ENCODE peak calls at places on chromosome 18, in ten cellular contexts. One of them, this sample, is unnamed.

GRCh38 chr18:634551-635045 is 22.9 kb upstream of the TYMS start:
- DNase-seq in A549: no peak
- DNase-seq in GM13976: no peak
- DNase-seq in uterus: no peak
- DNase-seq in lung: no peak
- DNase-seq in spleen: no peak
- DNase-seq in endothelial cell: no peak
- DNase-seq in progenitor cell of endocrine pancreas: no peak
- DNase-seq in PC-3: peak; percentile 51
- DNase-seq in esophagus muscularis mucosa: no peak
- DNase-seq in this sample: no peak

GRCh38 chr18:10010611-10011015 is 96.8 kb downstream of the VAPA start:
- DNase-seq in A549: peak; percentile 3
- DNase-seq in GM13976: no peak
- DNase-seq in uterus: peak; percentile 87
- DNase-seq in lung: peak; percentile 54
- DNase-seq in spleen: no peak
- DNase-seq in endothelial cell: no peak
- DNase-seq in progenitor cell of endocrine pancreas: no peak
- DNase-seq in PC-3: peak; percentile 8
- DNase-seq in esophagus muscularis mucosa: no peak
- DNase-seq in this sample: no peak

GRCh38 chr18:80243204-80243603 is 4.1 kb downstream of the PARD6G start:
- DNase-seq in A549: no peak
- DNase-seq in GM13976: no peak
- DNase-seq in uterus: no peak
- DNase-seq in lung: peak; percentile 24
- DNase-seq in spleen: no peak
- DNase-seq in endothelial cell: no peak
- DNase-seq in progenitor cell of endocrine pancreas: no peak
- DNase-seq in PC-3: no peak
- DNase-seq in esophagus muscularis mucosa: no peak
- DNase-seq in this sample: no peak

GRCh38 chr18:55433688-55434087 is 154.3 kb downstream of the TCF4 start:
- DNase-seq in A549: no peak
- DNase-seq in GM13976: no peak
- DNase-seq in uterus: no peak
- DNase-seq in lung: no peak
- DNase-seq in spleen: no peak
- DNase-seq in endothelial cell: no peak
- DNase-seq in progenitor cell of endocrine pancreas: no peak
- DNase-seq in PC-3: no peak
- DNase-seq in esophagus muscularis mucosa: no peak
- DNase-seq in this sample: no peak

GRCh38 chr18:13608791-13609552 is 117.4 kb downstream of the FAM210A start:
- DNase-seq in A549: no peak
- DNase-seq in GM13976: no peak
- DNase-seq in uterus: no peak
- DNase-seq in lung: no peak
- DNase-seq in spleen: peak; percentile 72
- DNase-seq in endothelial cell: no peak
- DNase-seq in progenitor cell of endocrine pancreas: no peak
- DNase-seq in PC-3: no peak
- DNase-seq in esophagus muscularis mucosa: peak; percentile 24
- DNase-seq in this sample: no peak

GRCh38 chr18:54606835-54607212 is 15.8 kb downstream of the DYNAP start:
- DNase-seq in A549: no peak
- DNase-seq in GM13976: no peak
- DNase-seq in uterus: no peak
- DNase-seq in lung: no peak
- DNase-seq in spleen: no peak
- DNase-seq in endothelial cell: no peak
- DNase-seq in progenitor cell of endocrine pancreas: no peak
- DNase-seq in PC-3: no peak
- DNase-seq in esophagus muscularis mucosa: no peak
- DNase-seq in this sample: no peak

GRCh38 chr18:72675394-72675793 is 131.3 kb upstream of the CBLN2 start:
- DNase-seq in A549: no peak
- DNase-seq in GM13976: no peak
- DNase-seq in uterus: no peak
- DNase-seq in lung: no peak
- DNase-seq in spleen: no peak
- DNase-seq in endothelial cell: no peak
- DNase-seq in progenitor cell of endocrine pancreas: no peak
- DNase-seq in PC-3: no peak
- DNase-seq in esophagus muscularis mucosa: no peak
- DNase-seq in this sample: no peak

GRCh38 chr18:46577546-46577945 is 79.5 kb downstream of the LOXHD1 start:
- DNase-seq in A549: no peak
- DNase-seq in GM13976: no peak
- DNase-seq in uterus: no peak
- DNase-seq in lung: peak; percentile 23
- DNase-seq in spleen: no peak
- DNase-seq in endothelial cell: no peak
- DNase-seq in progenitor cell of endocrine pancreas: no peak
- DNase-seq in PC-3: no peak
- DNase-seq in esophagus muscularis mucosa: peak; percentile 21
- DNase-seq in this sample: peak; percentile 68

GRCh38 chr18:61992285-61992684 is 99.5 kb upstream of the RNF152 start:
- DNase-seq in A549: no peak
- DNase-seq in GM13976: no peak
- DNase-seq in uterus: no peak
- DNase-seq in lung: no peak
- DNase-seq in spleen: no peak
- DNase-seq in endothelial cell: no peak
- DNase-seq in progenitor cell of endocrine pancreas: no peak
- DNase-seq in PC-3: peak; percentile 86
- DNase-seq in esophagus muscularis mucosa: no peak
- DNase-seq in this sample: no peak

GRCh38 chr18:55981712-55982475 is 393.9 kb upstream of the TCF4 start:
- DNase-seq in A549: no peak
- DNase-seq in GM13976: no peak
- DNase-seq in uterus: no peak
- DNase-seq in lung: no peak
- DNase-seq in spleen: no peak
- DNase-seq in endothelial cell: no peak
- DNase-seq in progenitor cell of endocrine pancreas: no peak
- DNase-seq in PC-3: no peak
- DNase-seq in esophagus muscularis mucosa: no peak
- DNase-seq in this sample: no peak

GRCh38 chr18:50788284-50788683 is 31.5 kb downstream of the MRO start:
- DNase-seq in A549: no peak
- DNase-seq in GM13976: no peak
- DNase-seq in uterus: no peak
- DNase-seq in lung: no peak
- DNase-seq in spleen: no peak
- DNase-seq in endothelial cell: no peak
- DNase-seq in progenitor cell of endocrine pancreas: no peak
- DNase-seq in PC-3: no peak
- DNase-seq in esophagus muscularis mucosa: no peak
- DNase-seq in this sample: no peak

GRCh38 chr18:37471619-37472018 is 94.0 kb downstream of the CELF4 start:
- DNase-seq in A549: no peak
- DNase-seq in GM13976: no peak
- DNase-seq in uterus: no peak
- DNase-seq in lung: no peak
- DNase-seq in spleen: no peak
- DNase-seq in endothelial cell: no peak
- DNase-seq in progenitor cell of endocrine pancreas: no peak
- DNase-seq in PC-3: no peak
- DNase-seq in esophagus muscularis mucosa: no peak
- DNase-seq in this sample: no peak

GRCh38 chr18:1585881-1586488 is 681.3 kb downstream of the ADCYAP1 start:
- DNase-seq in A549: peak; percentile 13
- DNase-seq in GM13976: peak; percentile 14
- DNase-seq in uterus: no peak
- DNase-seq in lung: no peak
- DNase-seq in spleen: no peak
- DNase-seq in endothelial cell: no peak
- DNase-seq in progenitor cell of endocrine pancreas: no peak
- DNase-seq in PC-3: peak; percentile 69
- DNase-seq in esophagus muscularis mucosa: no peak
- DNase-seq in this sample: no peak

DNA sequence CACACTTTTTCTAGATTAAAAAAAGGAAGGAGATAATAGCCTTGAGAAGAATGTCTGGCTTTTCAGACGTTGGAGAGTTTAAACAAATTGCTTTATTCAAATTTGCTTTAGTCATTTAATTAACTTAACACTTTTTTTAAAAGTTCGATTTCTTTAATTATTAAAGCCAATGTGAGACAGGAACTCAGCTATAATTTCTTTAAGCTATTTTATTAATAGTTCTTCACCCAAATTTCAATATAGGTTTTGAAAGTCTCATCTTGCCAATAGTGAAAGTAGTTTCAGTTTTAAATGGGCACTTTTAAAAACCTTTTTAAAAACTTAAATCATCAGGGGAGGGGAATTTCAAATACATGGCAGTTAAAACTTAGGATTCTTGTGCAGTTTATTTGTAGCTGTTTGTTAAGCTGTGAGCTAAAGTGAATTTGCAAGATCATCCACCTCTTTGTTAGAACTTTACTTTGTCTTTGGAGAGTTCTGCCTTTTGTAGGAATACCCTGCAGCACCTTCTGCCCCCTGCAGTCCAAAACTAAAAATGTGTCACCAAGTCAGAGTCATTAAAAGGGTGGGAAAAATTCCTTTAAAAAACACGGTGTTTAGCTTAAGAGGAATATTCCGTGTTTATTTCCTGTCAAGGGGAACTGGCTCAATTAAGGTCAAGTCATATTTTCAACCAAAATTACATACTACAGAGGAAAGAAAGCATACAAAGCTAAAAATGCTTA is 4.6 kb downstream of the TGIF1 start:
- DNase-seq in A549: peak; percentile 80
- DNase-seq in GM13976: peak; percentile 42
- DNase-seq in uterus: peak; percentile 40
- DNase-seq in lung: no peak
- DNase-seq in spleen: no peak
- DNase-seq in endothelial cell: peak; percentile 47
- DNase-seq in progenitor cell of endocrine pancreas: no peak
- DNase-seq in PC-3: peak; percentile 76
- DNase-seq in esophagus muscularis mucosa: peak; percentile 82
- DNase-seq in this sample: no peak
- TF ChIP-seq CTCF in A549: peak; percentile 53
- TF ChIP-seq CTCF in GM13976: peak; percentile 64
- TF ChIP-seq CTCF in uterus: peak; percentile 63
- TF ChIP-seq CTCF in lung: peak; percentile 34
- TF ChIP-seq CTCF in spleen: peak; percentile 34
- TF ChIP-seq CTCF in endothelial cell: peak; percentile 79
- TF ChIP-seq CTCF in progenitor cell of endocrine pancreas: peak; percentile 78
- TF ChIP-seq CTCF in PC-3: peak; percentile 83
- TF ChIP-seq CTCF in esophagus muscularis mucosa: peak; percentile 71
- TF ChIP-seq CTCF in this sample: peak; percentile 79

DNA sequence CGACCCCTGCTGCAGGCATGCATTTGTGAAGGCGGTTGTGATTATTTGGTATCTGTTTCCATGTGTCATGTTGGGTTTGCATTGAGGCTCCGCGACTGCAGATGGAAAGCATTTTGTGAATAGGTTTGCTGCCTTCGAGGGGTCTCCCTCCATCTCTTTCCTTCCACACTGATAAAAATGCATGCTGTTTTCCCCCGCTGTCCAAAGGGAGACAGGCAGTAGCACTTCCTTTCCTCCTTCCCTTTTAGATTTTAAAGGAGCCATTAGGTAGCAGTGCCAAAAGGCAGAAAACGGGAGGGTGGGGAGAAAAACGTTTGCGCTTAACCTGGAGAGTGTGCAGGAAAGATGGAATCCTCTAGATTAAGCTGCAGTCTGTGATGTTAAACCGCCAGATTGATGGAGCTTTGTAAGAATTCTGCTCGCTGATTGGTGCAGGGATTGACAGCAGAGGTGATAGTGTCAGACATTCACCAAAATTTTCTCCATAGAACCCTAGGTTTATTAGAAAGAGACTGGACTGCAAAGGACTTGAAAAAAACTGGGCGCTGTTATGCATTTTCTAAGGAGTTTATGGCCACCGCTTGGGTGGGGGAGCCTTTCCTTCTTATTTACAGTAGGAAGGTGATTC is 653 bp downstream of the MAPRE2 start:
- DNase-seq in A549: no peak
- DNase-seq in GM13976: no peak
- DNase-seq in uterus: no peak
- DNase-seq in lung: no peak
- DNase-seq in spleen: no peak
- DNase-seq in endothelial cell: no peak
- DNase-seq in progenitor cell of endocrine pancreas: no peak
- DNase-seq in PC-3: no peak
- DNase-seq in esophagus muscularis mucosa: no peak
- DNase-seq in this sample: no peak
- TF ChIP-seq CTCF in A549: no peak
- TF ChIP-seq CTCF in GM13976: no peak
- TF ChIP-seq CTCF in uterus: no peak
- TF ChIP-seq CTCF in lung: no peak
- TF ChIP-seq CTCF in spleen: no peak
- TF ChIP-seq CTCF in endothelial cell: no peak
- TF ChIP-seq CTCF in progenitor cell of endocrine pancreas: peak; percentile 29
- TF ChIP-seq CTCF in PC-3: no peak
- TF ChIP-seq CTCF in esophagus muscularis mucosa: no peak
- TF ChIP-seq CTCF in this sample: no peak

GRCh38 chr18:63515279-63515678 is 26.9 kb upstream of the SERPINB12 start:
- DNase-seq in A549: no peak
- DNase-seq in GM13976: no peak
- DNase-seq in uterus: no peak
- DNase-seq in lung: no peak
- DNase-seq in spleen: no peak
- DNase-seq in endothelial cell: no peak
- DNase-seq in progenitor cell of endocrine pancreas: no peak
- DNase-seq in PC-3: no peak
- DNase-seq in esophagus muscularis mucosa: no peak
- DNase-seq in this sample: no peak
- TF ChIP-seq CTCF in A549: no peak
- TF ChIP-seq CTCF in GM13976: no peak
- TF ChIP-seq CTCF in uterus: no peak
- TF ChIP-seq CTCF in lung: no peak
- TF ChIP-seq CTCF in spleen: no peak
- TF ChIP-seq CTCF in endothelial cell: peak; percentile 66
- TF ChIP-seq CTCF in progenitor cell of endocrine pancreas: peak; percentile 55
- TF ChIP-seq CTCF in PC-3: peak; percentile 28
- TF ChIP-seq CTCF in esophagus muscularis mucosa: no peak
- TF ChIP-seq CTCF in this sample: peak; percentile 18

DNA sequence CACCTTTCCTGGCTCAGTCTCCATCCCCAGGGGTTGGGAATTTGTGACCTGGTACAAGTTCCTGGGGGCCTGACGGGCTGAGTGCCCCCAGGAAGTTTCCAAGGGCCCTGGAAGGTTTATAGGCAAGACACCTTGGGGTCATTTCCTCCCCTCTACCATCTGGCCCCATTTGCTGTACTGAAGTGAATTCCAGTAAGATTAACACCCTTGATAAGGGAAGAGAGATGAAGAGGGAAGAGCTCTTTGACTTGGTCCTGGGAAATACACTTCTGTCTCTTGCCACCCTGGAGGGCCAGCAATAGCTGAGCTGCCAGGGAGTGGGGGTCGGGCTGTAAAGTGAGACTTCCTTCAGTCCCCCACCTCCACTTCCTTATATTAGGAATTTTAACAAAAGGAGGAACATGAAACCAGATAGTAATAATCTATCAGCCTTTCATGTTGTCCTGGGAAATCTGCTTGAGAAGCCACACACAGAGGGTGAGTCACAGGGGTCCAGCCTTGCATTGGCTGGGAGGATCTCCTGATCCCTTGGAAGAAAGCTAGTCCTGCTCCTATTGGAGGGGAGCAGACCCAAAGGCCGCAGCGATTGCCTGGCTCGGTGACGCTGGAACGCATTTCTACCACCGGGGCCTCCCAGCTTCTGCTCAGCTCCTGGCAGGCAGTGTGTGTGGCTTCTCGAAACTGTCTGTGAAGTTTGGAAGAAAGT is 87.4 kb downstream of the ACAA2 start:
- DNase-seq in A549: peak; percentile 72
- DNase-seq in GM13976: no peak
- DNase-seq in uterus: peak; percentile 56
- DNase-seq in lung: peak; percentile 51
- DNase-seq in spleen: no peak
- DNase-seq in endothelial cell: peak; percentile 36
- DNase-seq in progenitor cell of endocrine pancreas: no peak
- DNase-seq in PC-3: peak; percentile 9
- DNase-seq in esophagus muscularis mucosa: no peak
- DNase-seq in this sample: no peak
- TF ChIP-seq CTCF in A549: no peak
- TF ChIP-seq CTCF in GM13976: no peak
- TF ChIP-seq CTCF in uterus: no peak
- TF ChIP-seq CTCF in lung: no peak
- TF ChIP-seq CTCF in spleen: no peak
- TF ChIP-seq CTCF in endothelial cell: no peak
- TF ChIP-seq CTCF in progenitor cell of endocrine pancreas: no peak
- TF ChIP-seq CTCF in PC-3: no peak
- TF ChIP-seq CTCF in esophagus muscularis mucosa: no peak
- TF ChIP-seq CTCF in this sample: no peak

This sample was measured in osteocyte.